ENCODE peak calls at places on chromosomes 16 and 17, in ten cellular contexts. Z, K, A, B, V, M, R, E, J and Y are unnamed samples.

GRCh38 chr17:19364699-19365498 is 2.4 kb upstream of the B9D1 start:
- DNase-seq in Z (no peak), K (no peak), A (no peak), B (peak; percentile 47), V (peak; percentile 79), M (no peak), R (no peak), E (no peak), J (no peak), Y (no peak)

GRCh38 chr16:86372193-86372592 is 138.1 kb upstream of the FOXF1 start:
- DNase-seq in Z (no peak), K (no peak), A (no peak), B (no peak), V (no peak), M (no peak), R (no peak), E (no peak), J (no peak), Y (no peak)

GRCh38 chr17:56595831-56596740 is 2.6 kb downstream of the NOG start:
- DNase-seq in Z (no peak), K (no peak), A (no peak), B (peak; percentile 32), V (peak; percentile 75), M (no peak), R (no peak), E (peak; percentile 31), J (peak; percentile 32), Y (no peak)

GRCh38 chr17:36932383-36933173 is 4.7 kb upstream of the LHX1 start:
- DNase-seq in Z (no peak), K (no peak), A (no peak), B (no peak), V (peak; percentile 65), M (no peak), R (no peak), E (peak; percentile 29), J (no peak), Y (no peak)

GRCh38 chr17:50176559-50177471 is 11.0 kb downstream of the SGCA start:
- DNase-seq in Z (no peak), K (no peak), A (no peak), B (peak; percentile 15), V (peak; percentile 45), M (no peak), R (no peak), E (no peak), J (no peak), Y (no peak)

GRCh38 chr16:30921748-30922419 is 1.5 kb upstream of the FBXL19 start:
- DNase-seq in Z (peak; percentile 79), K (peak; percentile 57), A (peak; percentile 90), B (peak; percentile 98), V (peak; percentile 99), M (peak; percentile 73), R (peak; percentile 77), E (peak; percentile 85), J (peak; percentile 84), Y (peak; percentile 87)

GRCh38 chr16:734981-735881 is 5.6 kb downstream of the CIAO3 start:
- DNase-seq in Z (no peak), K (no peak), A (no peak), B (no peak), V (no peak), M (no peak), R (no peak), E (no peak), J (no peak), Y (no peak)

GRCh38 chr16:1691956-1692355 is 13.9 kb downstream of the JPT2 start:
- DNase-seq in Z (no peak), K (no peak), A (no peak), B (no peak), V (no peak), M (no peak), R (no peak), E (peak; percentile 67), J (no peak), Y (no peak)

GRCh38 chr16:27217256-27217655 is 13.9 kb downstream of the KDM8 start:
- DNase-seq in Z (no peak), K (no peak), A (peak; percentile 33), B (no peak), V (peak; percentile 95), M (no peak), R (no peak), E (peak; percentile 87), J (no peak), Y (no peak)

GRCh38 chr16:88803264-88803987 is at the start of gene CDT1:
- DNase-seq in Z (peak; percentile 58), K (peak; percentile 50), A (peak; percentile 20), B (peak; percentile 83), V (peak; percentile 93), M (peak; percentile 80), R (no peak), E (peak; percentile 100), J (peak; percentile 90), Y (peak; percentile 72)

GRCh38 chr17:55770220-55770870 is 19.5 kb downstream of the PCTP start:
- DNase-seq in Z (peak; percentile 62), K (no peak), A (peak; percentile 6), B (no peak), V (peak; percentile 80), M (no peak), R (no peak), E (peak; percentile 63), J (no peak), Y (no peak)

GRCh38 chr17:82436601-82437324 is 13.8 kb downstream of the CYBC1 start:
- DNase-seq in Z (no peak), K (no peak), A (no peak), B (no peak), V (no peak), M (no peak), R (no peak), E (no peak), J (no peak), Y (no peak)

GRCh38 chr17:16477255-16477654 is 14.7 kb downstream of the LRRC75A start:
- DNase-seq in Z (no peak), K (no peak), A (peak; percentile 33), B (no peak), V (no peak), M (no peak), R (peak; percentile 53), E (peak; percentile 88), J (no peak), Y (no peak)

GRCh38 chr16:13643412-13643811 is 276.5 kb upstream of the ERCC4 start:
- DNase-seq in Z (no peak), K (no peak), A (no peak), B (no peak), V (no peak), M (no peak), R (no peak), E (no peak), J (no peak), Y (no peak)

GRCh38 chr17:59381716-59382570 is 50.5 kb downstream of the YPEL2 start:
- DNase-seq in Z (peak; percentile 97), K (peak; percentile 79), A (no peak), B (no peak), V (no peak), M (no peak), R (peak; percentile 64), E (no peak), J (no peak), Y (no peak)

GRCh38 chr17:80991645-80992076 is at the start of gene CHMP6:
- DNase-seq in Z (peak; percentile 54), K (peak; percentile 42), A (peak; percentile 21), B (peak; percentile 82), V (peak; percentile 92), M (peak; percentile 51), R (peak; percentile 27), E (peak; percentile 93), J (peak; percentile 78), Y (peak; percentile 68)

GRCh38 chr17:27239584-27239983 is 54.3 kb upstream of the WSB1 start:
- DNase-seq in Z (no peak), K (no peak), A (no peak), B (no peak), V (no peak), M (no peak), R (no peak), E (no peak), J (no peak), Y (no peak)

GRCh38 chr17:27351741-27352140 is 57.8 kb downstream of the WSB1 start:
- DNase-seq in Z (no peak), K (no peak), A (no peak), B (no peak), V (no peak), M (no peak), R (no peak), E (no peak), J (no peak), Y (no peak)

GRCh38 chr16:79336437-79337229 is 263.9 kb downstream of the MAF start:
- DNase-seq in Z (no peak), K (no peak), A (no peak), B (no peak), V (peak; percentile 26), M (no peak), R (no peak), E (no peak), J (no peak), Y (no peak)

GRCh38 chr16:82700541-82701240 is 73.9 kb downstream of the CDH13 start:
- DNase-seq in Z (no peak), K (no peak), A (no peak), B (no peak), V (no peak), M (no peak), R (peak; percentile 63), E (peak; percentile 14), J (no peak), Y (no peak)

GRCh38 chr16:22388101-22388644 is 13.8 kb upstream of the CDR2 start:
- DNase-seq in Z (peak; percentile 22), K (no peak), A (no peak), B (no peak), V (no peak), M (no peak), R (no peak), E (no peak), J (no peak), Y (no peak)

GRCh38 chr17:58312021-58312630 is 16.5 kb downstream of the TSPOAP1 start:
- DNase-seq in Z (no peak), K (no peak), A (no peak), B (peak; percentile 15), V (no peak), M (no peak), R (no peak), E (no peak), J (peak; percentile 29), Y (no peak)

GRCh38 chr16:69073181-69073669 is 32.2 kb upstream of the HAS3 start:
- DNase-seq in Z (no peak), K (no peak), A (peak; percentile 73), B (no peak), V (no peak), M (no peak), R (peak; percentile 29), E (no peak), J (no peak), Y (no peak)

GRCh38 chr16:28878083-28878926 is at the start of gene ATP2A1:
- DNase-seq in Z (no peak), K (no peak), A (no peak), B (no peak), V (peak; percentile 23), M (no peak), R (no peak), E (no peak), J (no peak), Y (no peak)

GRCh38 chr16:50680907-50681885 is at the start of gene SNX20:
- DNase-seq in Z (no peak), K (no peak), A (no peak), B (no peak), V (no peak), M (no peak), R (no peak), E (no peak), J (peak; percentile 63), Y (peak; percentile 51)

GRCh38 chr17:48632579-48633265 is 6.6 kb upstream of the HOXB9 start:
- DNase-seq in Z (no peak), K (no peak), A (no peak), B (no peak), V (peak; percentile 12), M (no peak), R (no peak), E (no peak), J (no peak), Y (no peak)

GRCh38 chr16:85998178-85998867 is 99.4 kb downstream of the IRF8 start:
- DNase-seq in Z (no peak), K (no peak), A (no peak), B (no peak), V (no peak), M (no peak), R (no peak), E (no peak), J (no peak), Y (no peak)

GRCh38 chr16:3937066-3937875 is 56.8 kb upstream of the CREBBP start:
- DNase-seq in Z (no peak), K (no peak), A (no peak), B (no peak), V (no peak), M (no peak), R (no peak), E (no peak), J (no peak), Y (no peak)